ENCODE peak calls at places on chromosomes 6 and 20, in ten cellular contexts. One of them, this sample, is unnamed.
A peak's percentile ranks its signal among the peaks of the same experiment; 100 is the strongest.

GRCh38 chr20:20743511-20744169 is 31.2 kb upstream of the RALGAPA2 start:
- DNase-seq in ascending aorta: no peak
- DNase-seq in body of pancreas: peak; percentile 40
- DNase-seq in heart right ventricle: peak; percentile 70
- DNase-seq in sigmoid colon: peak; percentile 89
- DNase-seq in HL-60: no peak
- DNase-seq in adrenal gland: peak; percentile 48
- DNase-seq in lower lobe of right lung: peak; percentile 69
- DNase-seq in Peyer's patch: no peak
- DNase-seq in brain microvascular endothelial cell: no peak
- DNase-seq in this sample: peak; percentile 67

GRCh38 chr6:12115001-12115400 is 102.9 kb downstream of the HIVEP1 start:
- DNase-seq in lower lobe of right lung: no peak
- DNase-seq in brain microvascular endothelial cell: no peak
- DNase-seq in heart right ventricle: no peak
- DNase-seq in sigmoid colon: no peak
- DNase-seq in Peyer's patch: no peak
- DNase-seq in adrenal gland: no peak
- DNase-seq in HL-60: no peak
- DNase-seq in body of pancreas: no peak
- DNase-seq in ascending aorta: no peak
- DNase-seq in this sample: no peak

GRCh38 chr20:61807426-61808160 is 258.1 kb downstream of the TAF4 start:
- DNase-seq in adrenal gland: no peak
- DNase-seq in ascending aorta: no peak
- DNase-seq in brain microvascular endothelial cell: no peak
- DNase-seq in lower lobe of right lung: peak; percentile 36
- DNase-seq in body of pancreas: peak; percentile 73
- DNase-seq in heart right ventricle: no peak
- DNase-seq in Peyer's patch: peak; percentile 20
- DNase-seq in sigmoid colon: no peak
- DNase-seq in HL-60: no peak
- DNase-seq in this sample: no peak

GRCh38 chr6:110357298-110357695 is 852 bp downstream of the METTL24 start:
- DNase-seq in brain microvascular endothelial cell: no peak
- DNase-seq in heart right ventricle: no peak
- DNase-seq in adrenal gland: no peak
- DNase-seq in lower lobe of right lung: no peak
- DNase-seq in sigmoid colon: peak; percentile 69
- DNase-seq in Peyer's patch: no peak
- DNase-seq in body of pancreas: no peak
- DNase-seq in HL-60: no peak
- DNase-seq in ascending aorta: no peak
- DNase-seq in this sample: no peak

GRCh38 chr6:152428126-152428525 is 209.0 kb downstream of the SYNE1 start:
- DNase-seq in lower lobe of right lung: no peak
- DNase-seq in Peyer's patch: no peak
- DNase-seq in sigmoid colon: no peak
- DNase-seq in heart right ventricle: no peak
- DNase-seq in ascending aorta: no peak
- DNase-seq in body of pancreas: no peak
- DNase-seq in brain microvascular endothelial cell: peak; percentile 6
- DNase-seq in HL-60: no peak
- DNase-seq in adrenal gland: no peak
- DNase-seq in this sample: no peak

GRCh38 chr6:167505782-167506181 is 180.9 kb downstream of the TTLL2 start:
- DNase-seq in sigmoid colon: no peak
- DNase-seq in lower lobe of right lung: no peak
- DNase-seq in adrenal gland: no peak
- DNase-seq in heart right ventricle: no peak
- DNase-seq in body of pancreas: no peak
- DNase-seq in HL-60: no peak
- DNase-seq in ascending aorta: no peak
- DNase-seq in Peyer's patch: no peak
- DNase-seq in brain microvascular endothelial cell: no peak
- DNase-seq in this sample: no peak

GRCh38 chr20:17097603-17098002 is 129.2 kb upstream of the PCSK2 start:
- DNase-seq in heart right ventricle: no peak
- DNase-seq in adrenal gland: no peak
- DNase-seq in brain microvascular endothelial cell: no peak
- DNase-seq in body of pancreas: no peak
- DNase-seq in lower lobe of right lung: no peak
- DNase-seq in Peyer's patch: no peak
- DNase-seq in HL-60: no peak
- DNase-seq in ascending aorta: no peak
- DNase-seq in sigmoid colon: no peak
- DNase-seq in this sample: no peak

GRCh38 chr20:46099491-46100287 is 9.9 kb upstream of the NCOA5 start:
- DNase-seq in lower lobe of right lung: no peak
- DNase-seq in brain microvascular endothelial cell: no peak
- DNase-seq in ascending aorta: no peak
- DNase-seq in heart right ventricle: no peak
- DNase-seq in body of pancreas: peak; percentile 30
- DNase-seq in sigmoid colon: no peak
- DNase-seq in Peyer's patch: no peak
- DNase-seq in adrenal gland: no peak
- DNase-seq in HL-60: no peak
- DNase-seq in this sample: no peak

GRCh38 chr6:22667855-22668254 is 98.5 kb downstream of the HDGFL1 start:
- DNase-seq in ascending aorta: no peak
- DNase-seq in heart right ventricle: no peak
- DNase-seq in body of pancreas: no peak
- DNase-seq in sigmoid colon: no peak
- DNase-seq in brain microvascular endothelial cell: no peak
- DNase-seq in HL-60: no peak
- DNase-seq in lower lobe of right lung: no peak
- DNase-seq in Peyer's patch: no peak
- DNase-seq in adrenal gland: no peak
- DNase-seq in this sample: no peak

GRCh38 chr6:133854633-133855598 is 34.0 kb upstream of the TCF21 start:
- DNase-seq in adrenal gland: no peak
- DNase-seq in brain microvascular endothelial cell: no peak
- DNase-seq in body of pancreas: no peak
- DNase-seq in Peyer's patch: peak; percentile 61
- DNase-seq in sigmoid colon: no peak
- DNase-seq in lower lobe of right lung: no peak
- DNase-seq in heart right ventricle: no peak
- DNase-seq in ascending aorta: no peak
- DNase-seq in HL-60: no peak
- DNase-seq in this sample: no peak

GRCh38 chr20:38730167-38730988 is 6.1 kb downstream of the SLC32A1 start:
- DNase-seq in adrenal gland: no peak
- DNase-seq in brain microvascular endothelial cell: no peak
- DNase-seq in body of pancreas: no peak
- DNase-seq in Peyer's patch: no peak
- DNase-seq in HL-60: no peak
- DNase-seq in heart right ventricle: no peak
- DNase-seq in ascending aorta: no peak
- DNase-seq in sigmoid colon: no peak
- DNase-seq in lower lobe of right lung: no peak
- DNase-seq in this sample: no peak

GRCh38 chr20:41087777-41088176 is 49.6 kb upstream of the PLCG1 start:
- DNase-seq in lower lobe of right lung: no peak
- DNase-seq in brain microvascular endothelial cell: no peak
- DNase-seq in adrenal gland: no peak
- DNase-seq in Peyer's patch: no peak
- DNase-seq in ascending aorta: no peak
- DNase-seq in heart right ventricle: no peak
- DNase-seq in body of pancreas: no peak
- DNase-seq in sigmoid colon: no peak
- DNase-seq in HL-60: no peak
- DNase-seq in this sample: no peak

GRCh38 chr6:44122821-44123220 is 4.4 kb downstream of the MRPL14 start:
- DNase-seq in sigmoid colon: no peak
- DNase-seq in brain microvascular endothelial cell: no peak
- DNase-seq in heart right ventricle: no peak
- DNase-seq in adrenal gland: no peak
- DNase-seq in lower lobe of right lung: no peak
- DNase-seq in body of pancreas: no peak
- DNase-seq in ascending aorta: no peak
- DNase-seq in Peyer's patch: no peak
- DNase-seq in HL-60: no peak
- DNase-seq in this sample: no peak

GRCh38 chr6:106715922-106716321 is 86.5 kb downstream of the QRSL1 start:
- DNase-seq in ascending aorta: no peak
- DNase-seq in lower lobe of right lung: no peak
- DNase-seq in sigmoid colon: no peak
- DNase-seq in HL-60: no peak
- DNase-seq in heart right ventricle: no peak
- DNase-seq in adrenal gland: no peak
- DNase-seq in brain microvascular endothelial cell: no peak
- DNase-seq in body of pancreas: no peak
- DNase-seq in Peyer's patch: no peak
- DNase-seq in this sample: peak; percentile 41

GRCh38 chr6:134739299-134740090 is 210.4 kb downstream of the ALDH8A1 start:
- DNase-seq in sigmoid colon: no peak
- DNase-seq in brain microvascular endothelial cell: no peak
- DNase-seq in heart right ventricle: no peak
- DNase-seq in adrenal gland: no peak
- DNase-seq in body of pancreas: no peak
- DNase-seq in HL-60: no peak
- DNase-seq in ascending aorta: no peak
- DNase-seq in Peyer's patch: no peak
- DNase-seq in lower lobe of right lung: no peak
- DNase-seq in this sample: no peak

GRCh38 chr6:138107752-138108592 is 753 bp upstream of the PERP start:
- DNase-seq in heart right ventricle: no peak
- DNase-seq in HL-60: no peak
- DNase-seq in Peyer's patch: peak; percentile 89
- DNase-seq in ascending aorta: no peak
- DNase-seq in lower lobe of right lung: no peak
- DNase-seq in sigmoid colon: no peak
- DNase-seq in brain microvascular endothelial cell: no peak
- DNase-seq in adrenal gland: peak; percentile 35
- DNase-seq in body of pancreas: peak; percentile 75
- DNase-seq in this sample: peak; percentile 92

GRCh38 chr6:11618533-11618932 is 81.0 kb downstream of the TMEM170B start:
- DNase-seq in heart right ventricle: no peak
- DNase-seq in lower lobe of right lung: no peak
- DNase-seq in body of pancreas: no peak
- DNase-seq in sigmoid colon: no peak
- DNase-seq in ascending aorta: no peak
- DNase-seq in Peyer's patch: no peak
- DNase-seq in brain microvascular endothelial cell: peak; percentile 41
- DNase-seq in HL-60: no peak
- DNase-seq in adrenal gland: no peak
- DNase-seq in this sample: no peak

GRCh38 chr20:62395311-62396242 is 8.7 kb downstream of the RPS21 start:
- DNase-seq in brain microvascular endothelial cell: no peak
- DNase-seq in ascending aorta: no peak
- DNase-seq in heart right ventricle: no peak
- DNase-seq in adrenal gland: no peak
- DNase-seq in sigmoid colon: no peak
- DNase-seq in HL-60: no peak
- DNase-seq in Peyer's patch: no peak
- DNase-seq in body of pancreas: no peak
- DNase-seq in lower lobe of right lung: no peak
- DNase-seq in this sample: no peak

GRCh38 chr6:157221049-157221816 is 102.1 kb downstream of the TMEM242 start:
- DNase-seq in heart right ventricle: peak; percentile 73
- DNase-seq in Peyer's patch: peak; percentile 90
- DNase-seq in sigmoid colon: peak; percentile 89
- DNase-seq in body of pancreas: peak; percentile 97
- DNase-seq in HL-60: peak; percentile 45
- DNase-seq in brain microvascular endothelial cell: peak; percentile 71
- DNase-seq in ascending aorta: no peak
- DNase-seq in adrenal gland: peak; percentile 81
- DNase-seq in lower lobe of right lung: peak; percentile 92
- DNase-seq in this sample: peak; percentile 95
- TF ChIP-seq CTCF in heart right ventricle: no peak
- TF ChIP-seq CTCF in Peyer's patch: no peak
- TF ChIP-seq CTCF in sigmoid colon: no peak
- TF ChIP-seq CTCF in body of pancreas: peak; percentile 22
- TF ChIP-seq CTCF in HL-60: no peak
- TF ChIP-seq CTCF in brain microvascular endothelial cell: peak; percentile 22
- TF ChIP-seq CTCF in ascending aorta: peak; percentile 19
- TF ChIP-seq CTCF in adrenal gland: no peak
- TF ChIP-seq CTCF in lower lobe of right lung: peak; percentile 17
- TF ChIP-seq CTCF in this sample: no peak

GRCh38 chr6:34455831-34456230 is 10.0 kb upstream of the PACSIN1 start:
- DNase-seq in adrenal gland: no peak
- DNase-seq in HL-60: no peak
- DNase-seq in sigmoid colon: no peak
- DNase-seq in heart right ventricle: no peak
- DNase-seq in ascending aorta: no peak
- DNase-seq in body of pancreas: no peak
- DNase-seq in brain microvascular endothelial cell: no peak
- DNase-seq in lower lobe of right lung: no peak
- DNase-seq in Peyer's patch: no peak
- DNase-seq in this sample: no peak
- H3K27ac ChIP-seq in adrenal gland: no peak overlapping the region
- H3K27ac ChIP-seq in HL-60: no peak overlapping the region
- H3K27ac ChIP-seq in sigmoid colon: no peak overlapping the region
- H3K27ac ChIP-seq in heart right ventricle: no peak overlapping the region
- H3K27ac ChIP-seq in ascending aorta: no peak overlapping the region
- H3K27ac ChIP-seq in body of pancreas: no peak overlapping the region
- H3K27ac ChIP-seq in brain microvascular endothelial cell: no peak overlapping the region
- H3K27ac ChIP-seq in lower lobe of right lung: no peak overlapping the region
- H3K27ac ChIP-seq in Peyer's patch: no peak overlapping the region
- H3K27ac ChIP-seq in this sample: no peak overlapping the region

DNA sequence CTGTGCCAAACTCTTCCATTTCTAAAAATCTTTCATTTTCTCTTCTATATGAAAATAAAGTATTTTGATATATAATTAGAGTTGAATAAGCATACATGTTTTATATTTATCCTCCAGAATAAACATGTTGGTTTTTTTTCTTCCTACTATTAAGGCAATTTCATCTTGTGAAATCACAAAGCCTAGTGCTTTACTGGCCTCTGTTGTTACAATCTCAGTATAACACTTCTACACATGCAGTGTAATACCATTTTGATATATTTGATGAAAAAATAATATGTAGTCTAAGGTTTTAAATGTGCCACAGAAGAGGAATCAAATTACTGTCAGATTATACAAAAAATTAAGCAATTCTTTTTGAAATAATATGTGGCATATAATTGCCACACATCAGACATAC is 225.3 kb upstream of the MANEA start:
- DNase-seq in ascending aorta: no peak
- DNase-seq in adrenal gland: no peak
- DNase-seq in sigmoid colon: no peak
- DNase-seq in HL-60: no peak
- DNase-seq in heart right ventricle: no peak
- DNase-seq in body of pancreas: no peak
- DNase-seq in Peyer's patch: no peak
- DNase-seq in lower lobe of right lung: no peak
- DNase-seq in brain microvascular endothelial cell: no peak
- DNase-seq in this sample: no peak
- TF ChIP-seq CTCF in ascending aorta: no peak
- TF ChIP-seq CTCF in adrenal gland: no peak
- TF ChIP-seq CTCF in sigmoid colon: no peak
- TF ChIP-seq CTCF in HL-60: no peak
- TF ChIP-seq CTCF in heart right ventricle: no peak
- TF ChIP-seq CTCF in body of pancreas: no peak
- TF ChIP-seq CTCF in Peyer's patch: no peak
- TF ChIP-seq CTCF in lower lobe of right lung: no peak
- TF ChIP-seq CTCF in brain microvascular endothelial cell: no peak
- TF ChIP-seq CTCF in this sample: no peak

DNA sequence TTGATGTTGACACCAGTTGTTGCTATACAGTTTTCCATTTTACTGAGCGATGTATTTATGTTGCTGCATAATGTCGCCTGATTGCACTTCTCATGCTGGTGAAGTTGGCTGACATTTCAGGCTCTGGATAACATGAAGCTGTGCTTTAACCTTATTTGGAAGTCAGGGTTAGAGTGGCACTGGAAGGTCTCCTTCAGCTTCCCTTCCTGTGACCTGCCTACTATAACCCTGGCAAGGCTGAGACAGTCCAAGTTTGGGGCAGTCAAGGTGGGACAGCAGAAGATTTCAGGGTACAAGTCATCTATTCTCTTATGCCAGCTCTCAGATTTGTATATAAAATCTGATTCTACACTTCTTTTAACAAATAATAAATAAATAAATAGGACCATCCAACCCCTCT is 127.6 kb downstream of the AIG1 start:
- DNase-seq in brain microvascular endothelial cell: no peak
- DNase-seq in sigmoid colon: no peak
- DNase-seq in heart right ventricle: no peak
- DNase-seq in Peyer's patch: no peak
- DNase-seq in HL-60: no peak
- DNase-seq in ascending aorta: no peak
- DNase-seq in lower lobe of right lung: no peak
- DNase-seq in body of pancreas: no peak
- DNase-seq in adrenal gland: no peak
- DNase-seq in this sample: no peak
- H3K27ac ChIP-seq in brain microvascular endothelial cell: no peak overlapping the region
- H3K27ac ChIP-seq in sigmoid colon: no peak overlapping the region
- H3K27ac ChIP-seq in heart right ventricle: peak overlapping the region; percentile 44
- H3K27ac ChIP-seq in Peyer's patch: no peak overlapping the region
- H3K27ac ChIP-seq in HL-60: no peak overlapping the region
- H3K27ac ChIP-seq in ascending aorta: no peak overlapping the region
- H3K27ac ChIP-seq in lower lobe of right lung: no peak overlapping the region
- H3K27ac ChIP-seq in body of pancreas: no peak overlapping the region
- H3K27ac ChIP-seq in adrenal gland: peak overlapping the region; percentile 3
- H3K27ac ChIP-seq in this sample: no peak overlapping the region

This sample was measured in colonic mucosa.